ENCODE peak calls at places on chromosomes 3 and 15, in eight cellular contexts. One of them, this sample, is unnamed.

GRCh38 chr15:63086271-63086670 is 35.4 kb upstream of the LACTB start:
- DNase-seq in upper lobe of right lung: no peak
- DNase-seq in CD8-positive, alpha-beta T cell: no peak
- DNase-seq in neural crest cell: no peak
- DNase-seq in cardiac fibroblast: peak
- DNase-seq in Calu3: no peak
- DNase-seq in IMR-90: peak
- DNase-seq in nephron progenitor cell: no peak
- DNase-seq in this sample: no peak

GRCh38 chr15:38867556-38867955 is 302.9 kb upstream of the RASGRP1 start:
- DNase-seq in upper lobe of right lung: no peak
- DNase-seq in CD8-positive, alpha-beta T cell: no peak
- DNase-seq in neural crest cell: no peak
- DNase-seq in cardiac fibroblast: no peak
- DNase-seq in Calu3: no peak
- DNase-seq in IMR-90: no peak
- DNase-seq in nephron progenitor cell: no peak
- DNase-seq in this sample: no peak

GRCh38 chr3:9808345-9809037 is 1.6 kb upstream of the TTLL3 start:
- DNase-seq in upper lobe of right lung: no peak
- DNase-seq in CD8-positive, alpha-beta T cell: peak
- DNase-seq in neural crest cell: no peak
- DNase-seq in cardiac fibroblast: peak
- DNase-seq in Calu3: peak
- DNase-seq in IMR-90: peak
- DNase-seq in nephron progenitor cell: peak
- DNase-seq in this sample: no peak

GRCh38 chr15:38517312-38517711 is 47.3 kb downstream of the RASGRP1 start:
- DNase-seq in upper lobe of right lung: no peak
- DNase-seq in CD8-positive, alpha-beta T cell: no peak
- DNase-seq in neural crest cell: no peak
- DNase-seq in cardiac fibroblast: peak
- DNase-seq in Calu3: no peak
- DNase-seq in IMR-90: peak
- DNase-seq in nephron progenitor cell: no peak
- DNase-seq in this sample: no peak

GRCh38 chr3:169846458-169847193 is 23.1 kb downstream of the LRRC31 start:
- DNase-seq in upper lobe of right lung: no peak
- DNase-seq in CD8-positive, alpha-beta T cell: no peak
- DNase-seq in neural crest cell: no peak
- DNase-seq in cardiac fibroblast: peak
- DNase-seq in Calu3: no peak
- DNase-seq in IMR-90: peak
- DNase-seq in nephron progenitor cell: no peak
- DNase-seq in this sample: no peak

GRCh38 chr15:39502616-39503195 is 78.2 kb upstream of the THBS1 start:
- DNase-seq in upper lobe of right lung: no peak
- DNase-seq in CD8-positive, alpha-beta T cell: no peak
- DNase-seq in neural crest cell: no peak
- DNase-seq in cardiac fibroblast: peak
- DNase-seq in Calu3: no peak
- DNase-seq in IMR-90: peak
- DNase-seq in nephron progenitor cell: no peak
- DNase-seq in this sample: no peak

GRCh38 chr3:10194328-10195071 is 29.8 kb downstream of the IRAK2 start:
- DNase-seq in upper lobe of right lung: no peak
- DNase-seq in CD8-positive, alpha-beta T cell: peak
- DNase-seq in neural crest cell: no peak
- DNase-seq in cardiac fibroblast: no peak
- DNase-seq in Calu3: no peak
- DNase-seq in IMR-90: no peak
- DNase-seq in nephron progenitor cell: no peak
- DNase-seq in this sample: no peak

GRCh38 chr3:33716227-33716626 is 1.8 kb downstream of the CLASP2 start:
- DNase-seq in upper lobe of right lung: no peak
- DNase-seq in CD8-positive, alpha-beta T cell: no peak
- DNase-seq in neural crest cell: no peak
- DNase-seq in cardiac fibroblast: no peak
- DNase-seq in Calu3: no peak
- DNase-seq in IMR-90: no peak
- DNase-seq in nephron progenitor cell: no peak
- DNase-seq in this sample: no peak

GRCh38 chr3:142818651-142819050 is 70.2 kb downstream of the PCOLCE2 start:
- DNase-seq in upper lobe of right lung: no peak
- DNase-seq in CD8-positive, alpha-beta T cell: no peak
- DNase-seq in neural crest cell: no peak
- DNase-seq in cardiac fibroblast: no peak
- DNase-seq in Calu3: no peak
- DNase-seq in IMR-90: no peak
- DNase-seq in nephron progenitor cell: no peak
- DNase-seq in this sample: no peak

GRCh38 chr3:44348993-44349392 is 10.4 kb downstream of the TCAIM start:
- DNase-seq in upper lobe of right lung: no peak
- DNase-seq in CD8-positive, alpha-beta T cell: no peak
- DNase-seq in neural crest cell: no peak
- DNase-seq in cardiac fibroblast: peak
- DNase-seq in Calu3: no peak
- DNase-seq in IMR-90: no peak
- DNase-seq in nephron progenitor cell: no peak
- DNase-seq in this sample: no peak

GRCh38 chr3:35654471-35654870 is 15.1 kb downstream of the ARPP21 start:
- DNase-seq in upper lobe of right lung: no peak
- DNase-seq in CD8-positive, alpha-beta T cell: no peak
- DNase-seq in neural crest cell: no peak
- DNase-seq in cardiac fibroblast: no peak
- DNase-seq in Calu3: no peak
- DNase-seq in IMR-90: no peak
- DNase-seq in nephron progenitor cell: no peak
- DNase-seq in this sample: no peak

GRCh38 chr15:36943496-36944361 is 156.6 kb downstream of the MEIS2 start:
- DNase-seq in upper lobe of right lung: no peak
- DNase-seq in CD8-positive, alpha-beta T cell: no peak
- DNase-seq in neural crest cell: no peak
- DNase-seq in cardiac fibroblast: peak
- DNase-seq in Calu3: no peak
- DNase-seq in IMR-90: no peak
- DNase-seq in nephron progenitor cell: no peak
- DNase-seq in this sample: no peak

GRCh38 chr3:18351823-18352744 is 73.1 kb downstream of the SATB1 start:
- DNase-seq in upper lobe of right lung: no peak
- DNase-seq in CD8-positive, alpha-beta T cell: no peak
- DNase-seq in neural crest cell: no peak
- DNase-seq in cardiac fibroblast: no peak
- DNase-seq in Calu3: no peak
- DNase-seq in IMR-90: no peak
- DNase-seq in nephron progenitor cell: no peak
- DNase-seq in this sample: no peak

GRCh38 chr3:98901032-98901464 is 447 bp downstream of the DCBLD2 start:
- DNase-seq in upper lobe of right lung: peak
- DNase-seq in CD8-positive, alpha-beta T cell: peak
- DNase-seq in neural crest cell: peak
- DNase-seq in cardiac fibroblast: peak
- DNase-seq in Calu3: peak
- DNase-seq in IMR-90: peak
- DNase-seq in nephron progenitor cell: peak
- DNase-seq in this sample: peak

GRCh38 chr15:74531144-74531811 is 9.7 kb upstream of the ARID3B start:
- DNase-seq in upper lobe of right lung: no peak
- DNase-seq in CD8-positive, alpha-beta T cell: no peak
- DNase-seq in neural crest cell: no peak
- DNase-seq in cardiac fibroblast: peak
- DNase-seq in Calu3: peak
- DNase-seq in IMR-90: peak
- DNase-seq in nephron progenitor cell: no peak
- DNase-seq in this sample: no peak

GRCh38 chr15:83977992-83978391 is 257.6 kb upstream of the GOLGA6L4 start:
- DNase-seq in upper lobe of right lung: no peak
- DNase-seq in CD8-positive, alpha-beta T cell: no peak
- DNase-seq in neural crest cell: no peak
- DNase-seq in cardiac fibroblast: no peak
- DNase-seq in Calu3: no peak
- DNase-seq in IMR-90: no peak
- DNase-seq in nephron progenitor cell: no peak
- DNase-seq in this sample: no peak

GRCh38 chr15:83971967-83972366 is 263.6 kb upstream of the GOLGA6L4 start:
- DNase-seq in upper lobe of right lung: no peak
- DNase-seq in CD8-positive, alpha-beta T cell: no peak
- DNase-seq in neural crest cell: no peak
- DNase-seq in cardiac fibroblast: no peak
- DNase-seq in Calu3: no peak
- DNase-seq in IMR-90: peak
- DNase-seq in nephron progenitor cell: no peak
- DNase-seq in this sample: no peak

GRCh38 chr15:83970290-83970890 is 265.2 kb upstream of the GOLGA6L4 start:
- DNase-seq in upper lobe of right lung: no peak
- DNase-seq in CD8-positive, alpha-beta T cell: no peak
- DNase-seq in neural crest cell: no peak
- DNase-seq in cardiac fibroblast: peak
- DNase-seq in Calu3: no peak
- DNase-seq in IMR-90: no peak
- DNase-seq in nephron progenitor cell: no peak
- DNase-seq in this sample: no peak

GRCh38 chr15:83978588-83978987 is 257.0 kb upstream of the GOLGA6L4 start:
- DNase-seq in upper lobe of right lung: no peak
- DNase-seq in CD8-positive, alpha-beta T cell: no peak
- DNase-seq in neural crest cell: no peak
- DNase-seq in cardiac fibroblast: no peak
- DNase-seq in Calu3: no peak
- DNase-seq in IMR-90: no peak
- DNase-seq in nephron progenitor cell: no peak
- DNase-seq in this sample: no peak

DNA sequence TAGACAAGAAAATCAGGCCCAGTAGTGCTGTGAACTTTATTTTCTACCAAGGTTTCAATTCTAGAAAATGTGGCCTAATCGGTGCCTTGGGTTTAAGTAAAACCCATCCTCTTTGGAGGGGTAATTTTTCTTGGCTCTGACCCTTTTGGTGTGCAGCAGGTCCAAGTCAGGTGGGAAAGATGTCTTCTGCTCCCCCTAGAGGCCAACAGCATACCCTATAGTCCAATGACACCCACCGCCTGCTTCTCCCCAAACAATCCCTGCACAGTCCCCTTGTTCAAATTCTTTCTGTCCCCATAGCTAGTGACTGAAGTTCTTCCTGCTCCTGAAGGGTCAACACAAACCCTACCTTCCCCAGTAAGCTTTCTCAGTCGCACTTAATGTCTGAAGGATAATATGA is 261.8 kb upstream of the GOLGA6L4 start:
- DNase-seq in upper lobe of right lung: no peak
- DNase-seq in CD8-positive, alpha-beta T cell: no peak
- DNase-seq in neural crest cell: no peak
- DNase-seq in cardiac fibroblast: peak
- DNase-seq in Calu3: peak
- DNase-seq in IMR-90: peak
- DNase-seq in nephron progenitor cell: no peak
- DNase-seq in this sample: no peak
- TF ChIP-seq CTCF in upper lobe of right lung: peak
- TF ChIP-seq CTCF in CD8-positive, alpha-beta T cell: no peak
- TF ChIP-seq CTCF in neural crest cell: peak
- TF ChIP-seq CTCF in cardiac fibroblast: peak
- TF ChIP-seq CTCF in Calu3: peak
- TF ChIP-seq CTCF in IMR-90: peak
- TF ChIP-seq CTCF in nephron progenitor cell: peak
- TF ChIP-seq CTCF in this sample: no peak

GRCh38 chr15:86213420-86213819 is 133.7 kb downstream of the AGBL1 start:
- DNase-seq in upper lobe of right lung: no peak
- DNase-seq in CD8-positive, alpha-beta T cell: no peak
- DNase-seq in neural crest cell: no peak
- DNase-seq in cardiac fibroblast: no peak
- DNase-seq in Calu3: no peak
- DNase-seq in IMR-90: no peak
- DNase-seq in nephron progenitor cell: no peak
- DNase-seq in this sample: no peak
- TF ChIP-seq CTCF in upper lobe of right lung: no peak
- TF ChIP-seq CTCF in CD8-positive, alpha-beta T cell: no peak
- TF ChIP-seq CTCF in neural crest cell: peak
- TF ChIP-seq CTCF in cardiac fibroblast: no peak
- TF ChIP-seq CTCF in Calu3: no peak
- TF ChIP-seq CTCF in IMR-90: no peak
- TF ChIP-seq CTCF in nephron progenitor cell: no peak
- TF ChIP-seq CTCF in this sample: no peak

GRCh38 chr15:85579957-85580694 is 199.7 kb downstream of the AKAP13 start:
- DNase-seq in upper lobe of right lung: peak
- DNase-seq in CD8-positive, alpha-beta T cell: no peak
- DNase-seq in neural crest cell: no peak
- DNase-seq in cardiac fibroblast: peak
- DNase-seq in Calu3: peak
- DNase-seq in IMR-90: no peak
- DNase-seq in nephron progenitor cell: no peak
- DNase-seq in this sample: no peak
- TF ChIP-seq CTCF in upper lobe of right lung: no peak
- TF ChIP-seq CTCF in CD8-positive, alpha-beta T cell: no peak
- TF ChIP-seq CTCF in neural crest cell: no peak
- TF ChIP-seq CTCF in cardiac fibroblast: no peak
- TF ChIP-seq CTCF in Calu3: no peak
- TF ChIP-seq CTCF in IMR-90: no peak
- TF ChIP-seq CTCF in nephron progenitor cell: no peak
- TF ChIP-seq CTCF in this sample: no peak

GRCh38 chr3:19901918-19902317 is 32.1 kb downstream of the EFHB start:
- DNase-seq in upper lobe of right lung: no peak
- DNase-seq in CD8-positive, alpha-beta T cell: no peak
- DNase-seq in neural crest cell: no peak
- DNase-seq in cardiac fibroblast: peak
- DNase-seq in Calu3: peak
- DNase-seq in IMR-90: no peak
- DNase-seq in nephron progenitor cell: no peak
- DNase-seq in this sample: no peak

GRCh38 chr3:19903649-19904048 is 30.4 kb downstream of the EFHB start:
- DNase-seq in upper lobe of right lung: no peak
- DNase-seq in CD8-positive, alpha-beta T cell: no peak
- DNase-seq in neural crest cell: no peak
- DNase-seq in cardiac fibroblast: no peak
- DNase-seq in Calu3: no peak
- DNase-seq in IMR-90: no peak
- DNase-seq in nephron progenitor cell: no peak
- DNase-seq in this sample: no peak

GRCh38 chr3:19899264-19899663 is 34.8 kb downstream of the EFHB start:
- DNase-seq in upper lobe of right lung: no peak
- DNase-seq in CD8-positive, alpha-beta T cell: no peak
- DNase-seq in neural crest cell: no peak
- DNase-seq in cardiac fibroblast: no peak
- DNase-seq in Calu3: no peak
- DNase-seq in IMR-90: no peak
- DNase-seq in nephron progenitor cell: no peak
- DNase-seq in this sample: no peak

GRCh38 chr3:19898725-19899124 is 35.3 kb downstream of the EFHB start:
- DNase-seq in upper lobe of right lung: no peak
- DNase-seq in CD8-positive, alpha-beta T cell: no peak
- DNase-seq in neural crest cell: no peak
- DNase-seq in cardiac fibroblast: no peak
- DNase-seq in Calu3: no peak
- DNase-seq in IMR-90: peak
- DNase-seq in nephron progenitor cell: no peak
- DNase-seq in this sample: no peak

DNA sequence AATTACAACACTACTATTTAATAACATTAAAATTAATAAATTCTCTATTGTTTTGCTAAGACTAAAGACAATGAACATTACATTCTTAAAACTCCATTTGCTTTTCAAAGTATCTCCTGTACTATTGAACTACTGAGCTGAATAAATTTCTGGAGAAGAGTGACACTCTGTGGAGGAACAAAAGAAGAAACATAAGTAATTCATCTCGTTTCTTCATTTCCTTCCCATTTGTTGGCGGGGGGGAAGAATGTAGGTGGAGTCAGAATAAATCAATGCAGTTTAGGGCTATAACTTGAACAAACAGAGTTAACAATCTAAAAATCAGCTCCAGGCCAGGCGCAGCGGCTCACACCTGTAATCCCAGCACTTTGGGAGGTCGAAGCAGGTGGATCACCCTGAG is 32.7 kb downstream of the EFHB start:
- DNase-seq in upper lobe of right lung: no peak
- DNase-seq in CD8-positive, alpha-beta T cell: no peak
- DNase-seq in neural crest cell: no peak
- DNase-seq in cardiac fibroblast: peak
- DNase-seq in Calu3: peak
- DNase-seq in IMR-90: no peak
- DNase-seq in nephron progenitor cell: no peak
- DNase-seq in this sample: no peak
- TF ChIP-seq CTCF in upper lobe of right lung: peak
- TF ChIP-seq CTCF in CD8-positive, alpha-beta T cell: no peak
- TF ChIP-seq CTCF in neural crest cell: no peak
- TF ChIP-seq CTCF in cardiac fibroblast: no peak
- TF ChIP-seq CTCF in Calu3: no peak
- TF ChIP-seq CTCF in IMR-90: peak
- TF ChIP-seq CTCF in nephron progenitor cell: no peak
- TF ChIP-seq CTCF in this sample: peak